ENCODE peak calls at places on chromosomes 6 and 20, in four cellular contexts. V is endothelial cell of umbilical vein, D is PC-9, W is neural progenitor cell. H is an unnamed sample.
A peak's percentile ranks its signal among the peaks of the same experiment; 100 is the strongest.

GRCh38 chr6:157688275-157688959 is 134.6 kb upstream of the SNX9 start:
- DNase-seq in V (no peak), D (no peak), W (no peak), H (no peak)

GRCh38 chr20:47274449-47275108 is 81.9 kb downstream of the ZMYND8 start:
- DNase-seq in V (peak; percentile 96), D (no peak), W (no peak), H (peak; percentile 95)

GRCh38 chr6:165468836-165469235 is 159.4 kb upstream of the C6orf118 start:
- DNase-seq in V (no peak), D (no peak), W (no peak), H (peak; percentile 43)

GRCh38 chr6:143163621-143164020 is 102.9 kb downstream of the AIG1 start:
- DNase-seq in V (no peak), D (no peak), W (peak; percentile 16), H (no peak)

GRCh38 chr20:51128198-51128597 is 105.3 kb upstream of the KCNG1 start:
- DNase-seq in V (no peak), D (no peak), W (no peak), H (peak; percentile 95)

GRCh38 chr20:4812641-4813075 is 90.9 kb downstream of the PRND start:
- DNase-seq in V (no peak), D (no peak), W (no peak), H (no peak)

GRCh38 chr6:89034586-89035251 is 45.8 kb upstream of the PNRC1 start:
- DNase-seq in V (no peak), D (no peak), W (peak; percentile 20), H (no peak)

GRCh38 chr20:14383326-14383725 is 45.9 kb upstream of the FLRT3 start:
- DNase-seq in V (no peak), D (no peak), W (no peak), H (peak; percentile 66)

GRCh38 chr6:48928937-48929336 is 534.1 kb downstream of the MMUT start:
- DNase-seq in V (no peak), D (no peak), W (peak; percentile 22), H (peak; percentile 12)

GRCh38 chr6:45327956-45328522 is at the start of gene RUNX2:
- DNase-seq in V (no peak), D (no peak), W (no peak), H (peak; percentile 59)

GRCh38 chr6:63731946-63732735 is 96.5 kb downstream of the PHF3 start:
- DNase-seq in V (peak; percentile 38), D (no peak), W (no peak), H (peak; percentile 81)

GRCh38 chr20:17895641-17896246 is 72.8 kb downstream of the SNX5 start:
- DNase-seq in V (peak; percentile 73), D (no peak), W (no peak), H (no peak)

GRCh38 chr6:20211941-20212391 is 303 bp downstream of the MBOAT1 start:
- DNase-seq in V (no peak), D (no peak), W (peak; percentile 56), H (peak; percentile 49)

GRCh38 chr6:156729248-156729647 is 47.9 kb upstream of the ARID1B start:
- DNase-seq in V (no peak), D (peak; percentile 9), W (no peak), H (peak; percentile 75)

DNA sequence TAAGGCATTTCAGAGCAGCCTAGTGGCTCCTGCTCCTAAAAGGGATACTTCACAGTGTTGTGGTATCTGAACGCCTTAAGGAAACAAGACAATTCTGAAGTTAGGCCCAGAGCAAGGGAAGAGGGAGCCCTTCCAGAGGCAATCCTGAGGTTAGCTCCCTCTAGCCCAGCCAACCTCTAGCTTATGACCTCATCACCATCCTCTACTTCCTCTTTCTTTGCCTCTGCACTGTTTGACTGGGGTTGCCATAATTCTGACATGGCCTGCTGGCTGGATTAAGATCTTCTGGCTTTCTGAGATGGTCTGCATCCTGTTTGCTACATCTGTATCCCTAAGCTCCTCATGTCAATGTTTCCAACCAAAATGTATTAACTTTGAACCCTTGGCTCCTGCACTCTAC is 23.3 kb upstream of the BMP2 start:
- DNase-seq in V (no peak), D (no peak), W (no peak), H (no peak)
- H3K27ac ChIP-seq in V (no peak overlapping the region), D (no peak overlapping the region), W (no peak overlapping the region), H (no peak overlapping the region)

GRCh38 chr6:26290941-26291340 is 74.1 kb upstream of the BTN3A2 start:
- DNase-seq in V (no peak), D (no peak), W (no peak), H (no peak)

GRCh38 chr6:26288155-26288554 is 76.8 kb upstream of the BTN3A2 start:
- DNase-seq in V (no peak), D (no peak), W (no peak), H (no peak)

GRCh38 chr6:26284537-26285142 is 80.4 kb upstream of the BTN3A2 start:
- DNase-seq in V (peak; percentile 72), D (peak; percentile 20), W (peak; percentile 82), H (peak; percentile 66)

GRCh38 chr6:26285143-26286134 is 79.6 kb upstream of the BTN3A2 start:
- DNase-seq in V (peak; percentile 98), D (peak; percentile 96), W (peak; percentile 99), H (peak; percentile 100)

DNA sequence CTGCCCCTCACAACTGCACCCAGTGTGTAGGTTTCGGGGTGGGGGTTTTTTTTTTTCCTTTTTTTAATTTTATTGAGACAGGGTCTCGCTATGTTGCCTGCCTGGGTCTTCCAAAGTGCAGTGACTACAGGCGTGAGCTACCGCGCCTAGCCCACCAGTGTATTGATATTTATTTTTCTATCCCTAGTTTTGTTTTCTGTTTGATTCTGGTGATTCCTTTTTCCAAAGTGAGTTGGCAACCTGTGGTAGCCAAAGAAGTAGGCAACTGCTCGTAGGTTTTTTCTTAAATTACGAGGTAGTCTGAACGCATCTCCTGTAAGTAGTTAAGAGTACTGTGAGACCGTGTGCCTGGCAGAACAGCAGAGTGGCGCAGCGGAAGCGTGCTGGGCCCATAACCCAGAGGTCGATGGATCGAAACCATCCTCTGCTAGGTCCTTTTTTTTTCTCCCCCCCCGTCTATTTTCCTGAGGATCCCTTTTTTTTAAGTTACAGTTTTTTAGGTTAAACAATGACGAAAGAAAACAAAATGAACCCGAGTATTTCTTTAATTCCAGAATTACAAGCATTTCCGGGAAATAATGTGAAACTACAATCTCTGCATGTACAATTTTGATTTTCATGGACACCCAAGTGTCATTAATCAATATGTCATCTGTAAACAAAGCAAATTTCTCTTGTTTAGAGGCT is 78.7 kb upstream of the BTN3A2 start:
- DNase-seq in V (peak; percentile 86), D (peak; percentile 61), W (peak; percentile 80), H (peak; percentile 87)
- H2AFZ ChIP-seq in V (no peak overlapping the region), D (peak overlapping the region; percentile 75), W (no peak overlapping the region), H (peak overlapping the region; percentile 52)

DNA sequence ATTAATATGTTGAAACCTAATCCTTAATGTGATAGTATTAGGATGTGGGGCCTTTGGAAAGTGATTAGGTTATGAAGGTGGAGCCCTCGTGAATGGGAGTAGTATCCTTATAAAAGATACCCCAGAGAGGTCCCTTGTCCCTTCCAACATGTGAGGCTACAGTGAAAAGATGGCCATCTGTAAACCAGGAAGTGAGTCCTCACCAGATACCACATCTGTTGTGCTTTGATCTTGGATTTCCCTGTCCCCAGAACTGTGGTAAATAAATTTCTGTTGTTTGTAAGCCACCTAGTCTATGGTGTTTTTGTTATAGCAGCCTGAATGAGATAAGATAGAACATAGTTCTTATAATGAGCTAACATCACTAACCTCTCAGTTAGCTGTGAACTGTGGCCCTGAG is 16.6 kb upstream of the CALHM6 start:
- DNase-seq in V (no peak), D (no peak), W (no peak), H (no peak)
- TF ChIP-seq EZH2 in V (no peak), D (no peak), W (no peak), H (no peak)

GRCh38 chr20:61796738-61797137 is 268.9 kb downstream of the TAF4 start:
- DNase-seq in V (no peak), D (no peak), W (no peak), H (no peak)
- H3K27ac ChIP-seq in V (no peak overlapping the region), D (no peak overlapping the region), W (no peak overlapping the region), H (no peak overlapping the region)

H was measured in PC-3.